ENCODE peak calls at places on chromosomes 12 and 14, in ten cellular contexts. G is HFF-Myc, I is GM20000, F is endothelial cell, W is lower leg skin, V is lung, J is astrocyte of the spinal cord, A is nephron progenitor cell, Q is AG04449, T is ascending aorta. K is an unnamed sample.

GRCh38 chr14:93998871-93999403 is 1.8 kb downstream of the CCDC197 start:
- DNase-seq in A (no peak), F (no peak), I (no peak), Q (no peak), G (no peak), T (no peak), J (no peak), W (no peak), V (no peak), K (no peak)

GRCh38 chr12:67578976-67579661 is 69.4 kb upstream of the DYRK2 start:
- DNase-seq in F (no peak), T (no peak), A (no peak), W (no peak), Q (no peak), J (no peak), V (no peak), I (no peak), G (no peak), K (no peak)

GRCh38 chr12:41254546-41254945 is 66.4 kb downstream of the PDZRN4 start:
- DNase-seq in I (no peak), F (no peak), J (no peak), T (no peak), Q (no peak), G (no peak), A (no peak), W (no peak), V (no peak), K (no peak)

GRCh38 chr12:108772247-108772646 is 40.9 kb upstream of the CORO1C start:
- DNase-seq in Q (no peak), F (no peak), V (no peak), A (no peak), I (peak; percentile 70), J (no peak), G (no peak), W (no peak), T (no peak), K (no peak)

GRCh38 chr14:49920260-49920659 is 27.4 kb downstream of the ARF6 start:
- DNase-seq in G (no peak), T (no peak), J (no peak), I (no peak), W (no peak), V (no peak), F (no peak), Q (no peak), A (no peak), K (no peak)

GRCh38 chr12:104933128-104933527 is 25.0 kb downstream of the SLC41A2 start:
- DNase-seq in T (no peak), J (no peak), F (no peak), W (no peak), G (no peak), Q (no peak), V (no peak), I (no peak), A (no peak), K (no peak)

GRCh38 chr12:56362130-56363059 is at the start of gene APOF:
- DNase-seq in Q (no peak), F (no peak), J (no peak), T (no peak), G (no peak), W (no peak), I (no peak), V (no peak), A (no peak), K (no peak)

GRCh38 chr14:100673085-100673806 is 53.4 kb upstream of the DLK1 start:
- DNase-seq in Q (no peak), V (peak; percentile 45), I (no peak), T (no peak), J (no peak), F (peak; percentile 23), W (no peak), A (no peak), G (no peak), K (no peak)

GRCh38 chr14:94089479-94089878 is 8.4 kb downstream of the IFI27L1 start:
- DNase-seq in V (no peak), G (no peak), F (no peak), I (no peak), Q (no peak), T (no peak), J (no peak), A (no peak), W (no peak), K (no peak)

GRCh38 chr14:94367347-94367746 is 21.1 kb downstream of the SERPINA1 start:
- DNase-seq in F (no peak), V (no peak), W (no peak), A (no peak), I (no peak), Q (no peak), J (no peak), G (no peak), T (no peak), K (no peak)

GRCh38 chr12:27595231-27595642 is 71.2 kb downstream of the PPFIBP1 start:
- DNase-seq in I (no peak), V (no peak), T (no peak), Q (no peak), F (no peak), G (peak; percentile 66), W (peak; percentile 62), J (peak; percentile 91), A (peak; percentile 9), K (no peak)

GRCh38 chr12:12400793-12401192 is 43.9 kb downstream of the BORCS5 start:
- DNase-seq in G (no peak), A (no peak), V (no peak), W (no peak), F (no peak), T (no peak), Q (no peak), I (no peak), J (no peak), K (no peak)

GRCh38 chr12:49357099-49357678 is 10.1 kb upstream of the SPATS2 start:
- DNase-seq in T (no peak), J (peak; percentile 63), F (no peak), W (no peak), Q (no peak), A (no peak), V (no peak), G (no peak), I (peak; percentile 36), K (no peak)

GRCh38 chr14:31205681-31206535 is 1.7 kb downstream of the HECTD1 start:
- DNase-seq in G (no peak), A (no peak), W (no peak), T (no peak), Q (peak; percentile 49), V (no peak), I (peak; percentile 35), F (no peak), J (peak; percentile 72), K (no peak)

GRCh38 chr12:99454539-99455172 is 192.9 kb upstream of the GARIN6 start:
- DNase-seq in G (no peak), J (no peak), Q (no peak), W (no peak), A (no peak), F (no peak), I (no peak), V (no peak), T (no peak), K (no peak)

DNA sequence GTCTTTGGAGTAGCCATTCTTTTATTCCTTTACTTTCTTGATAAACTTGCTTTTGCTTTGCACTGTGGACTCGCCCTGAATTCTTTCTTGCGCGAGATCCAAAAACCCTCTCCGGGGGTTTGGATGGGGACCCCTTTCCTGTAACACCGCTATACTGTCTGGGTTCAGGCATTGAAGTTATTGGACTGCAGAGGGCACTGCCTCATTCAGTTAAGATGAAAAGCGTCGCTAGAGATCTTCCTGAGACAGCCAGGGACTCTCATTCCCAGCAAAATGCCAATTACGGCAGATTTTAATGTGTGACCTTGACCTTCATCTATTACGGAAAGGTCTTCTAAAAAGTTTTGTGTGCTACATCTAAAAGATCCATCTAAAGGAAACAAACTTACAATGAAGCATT is 17.3 kb upstream of the RIMKLB start:
- DNase-seq in A (no peak), Q (no peak), T (no peak), W (no peak), J (no peak), I (no peak), F (no peak), G (no peak), V (no peak), K (no peak)
- TF ChIP-seq CTCF in A (no peak), Q (no peak), T (no peak), W (no peak), J (peak; percentile 18), I (no peak), F (no peak), G (peak; percentile 3), V (no peak), K (no peak)

GRCh38 chr12:119988788-119989618 is at the start of gene BICDL1:
- DNase-seq in F (peak; percentile 55), I (peak; percentile 98), T (peak; percentile 36), V (peak; percentile 88), A (peak; percentile 85), Q (no peak), J (peak; percentile 11), G (no peak), W (peak; percentile 76), K (peak; percentile 96)
- TF ChIP-seq CTCF in F (no peak), I (no peak), T (no peak), V (no peak), A (no peak), Q (no peak), J (no peak), G (no peak), W (no peak), K (no peak)

GRCh38 chr12:63319386-63319785 is 168.4 kb upstream of the AVPR1A start:
- DNase-seq in A (no peak), F (no peak), G (peak; percentile 25), Q (no peak), W (no peak), V (no peak), J (peak; percentile 23), I (no peak), T (no peak), K (no peak)
- TF ChIP-seq CTCF in A (no peak), F (no peak), G (no peak), Q (no peak), W (no peak), V (no peak), J (no peak), I (no peak), T (no peak), K (no peak)

GRCh38 chr14:91876492-91876891 is 9.2 kb upstream of the TC2N start:
- DNase-seq in J (no peak), F (no peak), T (no peak), G (no peak), W (no peak), V (no peak), I (no peak), A (no peak), Q (no peak), K (no peak)
- TF ChIP-seq CTCF in J (no peak), F (no peak), T (no peak), G (no peak), W (no peak), V (no peak), I (no peak), A (no peak), Q (no peak), K (no peak)

DNA sequence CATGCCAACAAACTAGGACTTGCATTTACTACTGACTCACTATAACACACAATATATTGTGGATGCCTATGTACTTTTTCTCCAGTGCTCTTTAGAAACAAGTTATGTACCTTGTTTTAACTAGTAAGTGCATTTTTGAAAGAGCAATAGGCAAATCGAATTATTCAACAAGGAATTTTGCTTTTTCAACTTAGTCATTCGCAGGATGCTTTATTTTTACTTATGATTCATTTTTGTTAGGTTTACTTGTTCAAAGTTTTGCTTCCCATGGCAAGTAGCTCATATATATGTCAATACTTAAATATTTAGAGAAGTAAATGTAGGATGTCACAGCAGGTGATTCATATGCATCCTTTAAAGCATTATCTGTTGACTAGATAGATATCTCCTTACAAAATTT is 149.8 kb downstream of the PELI2 start:
- DNase-seq in V (no peak), Q (no peak), G (no peak), A (no peak), T (no peak), F (no peak), J (peak; percentile 35), I (no peak), W (no peak), K (no peak)
- TF ChIP-seq CTCF in V (no peak), Q (no peak), G (no peak), A (no peak), T (no peak), F (no peak), J (no peak), I (no peak), W (no peak), K (no peak)

K was measured in activated B cell treated with CpG ODN at 0.5 μM for 24 hours.